ENCODE peak calls at places on chromosome 2, in seven cellular contexts. One of them, this sample, is unnamed.

GRCh38 chr2:180240774-180241173 is 233.7 kb upstream of the CWC22 start:
- DNase-seq in H9: no peak
- DNase-seq in foreskin keratinocyte: peak; percentile 12
- DNase-seq in cardiac muscle cell: peak; percentile 52
- DNase-seq in stomach: no peak
- DNase-seq in transverse colon: no peak
- DNase-seq in CD8-positive, alpha-beta T cell: no peak
- DNase-seq in this sample: no peak

GRCh38 chr2:172299741-172300140 is 127.6 kb upstream of the ITGA6 start:
- DNase-seq in stomach: peak; percentile 53
- DNase-seq in H9: no peak
- DNase-seq in foreskin keratinocyte: no peak
- DNase-seq in CD8-positive, alpha-beta T cell: no peak
- DNase-seq in cardiac muscle cell: peak; percentile 74
- DNase-seq in transverse colon: peak; percentile 66
- DNase-seq in this sample: no peak

GRCh38 chr2:26429779-26430654 is 28.3 kb downstream of the DRC1 start:
- DNase-seq in foreskin keratinocyte: no peak
- DNase-seq in H9: no peak
- DNase-seq in cardiac muscle cell: no peak
- DNase-seq in stomach: no peak
- DNase-seq in transverse colon: no peak
- DNase-seq in CD8-positive, alpha-beta T cell: no peak
- DNase-seq in this sample: no peak

GRCh38 chr2:219405451-219405850 is 12.7 kb upstream of the DES start:
- DNase-seq in H9: peak; percentile 76
- DNase-seq in foreskin keratinocyte: no peak
- DNase-seq in stomach: no peak
- DNase-seq in transverse colon: no peak
- DNase-seq in cardiac muscle cell: no peak
- DNase-seq in CD8-positive, alpha-beta T cell: no peak
- DNase-seq in this sample: no peak

GRCh38 chr2:205474746-205475145 is 207.6 kb upstream of the NRP2 start:
- DNase-seq in CD8-positive, alpha-beta T cell: no peak
- DNase-seq in H9: no peak
- DNase-seq in cardiac muscle cell: peak; percentile 14
- DNase-seq in transverse colon: no peak
- DNase-seq in foreskin keratinocyte: no peak
- DNase-seq in stomach: no peak
- DNase-seq in this sample: peak; percentile 17

GRCh38 chr2:109645412-109646184 is 31.4 kb downstream of the SOWAHC start:
- DNase-seq in stomach: no peak
- DNase-seq in foreskin keratinocyte: no peak
- DNase-seq in H9: no peak
- DNase-seq in transverse colon: no peak
- DNase-seq in cardiac muscle cell: no peak
- DNase-seq in CD8-positive, alpha-beta T cell: no peak
- DNase-seq in this sample: no peak

GRCh38 chr2:109351164-109351756 is 222.3 kb downstream of the SH3RF3 start:
- DNase-seq in H9: no peak
- DNase-seq in CD8-positive, alpha-beta T cell: no peak
- DNase-seq in transverse colon: peak; percentile 39
- DNase-seq in cardiac muscle cell: peak; percentile 30
- DNase-seq in foreskin keratinocyte: peak; percentile 51
- DNase-seq in stomach: peak; percentile 82
- DNase-seq in this sample: peak; percentile 89

GRCh38 chr2:95346236-95346737 is 49.1 kb downstream of the KCNIP3 start:
- DNase-seq in stomach: peak; percentile 69
- DNase-seq in foreskin keratinocyte: no peak
- DNase-seq in cardiac muscle cell: peak; percentile 80
- DNase-seq in CD8-positive, alpha-beta T cell: no peak
- DNase-seq in transverse colon: peak; percentile 67
- DNase-seq in H9: peak; percentile 26
- DNase-seq in this sample: no peak

GRCh38 chr2:223494987-223495386 is 107.2 kb downstream of the SCG2 start:
- DNase-seq in foreskin keratinocyte: no peak
- DNase-seq in H9: no peak
- DNase-seq in cardiac muscle cell: no peak
- DNase-seq in stomach: no peak
- DNase-seq in transverse colon: no peak
- DNase-seq in CD8-positive, alpha-beta T cell: no peak
- DNase-seq in this sample: no peak

GRCh38 chr2:175282300-175282699 is 100.8 kb upstream of the ATP5MC3 start:
- DNase-seq in stomach: no peak
- DNase-seq in cardiac muscle cell: peak; percentile 65
- DNase-seq in CD8-positive, alpha-beta T cell: no peak
- DNase-seq in H9: no peak
- DNase-seq in transverse colon: no peak
- DNase-seq in foreskin keratinocyte: no peak
- DNase-seq in this sample: no peak

GRCh38 chr2:174752403-174753037 is 11.8 kb downstream of the CHRNA1 start:
- DNase-seq in transverse colon: no peak
- DNase-seq in foreskin keratinocyte: no peak
- DNase-seq in cardiac muscle cell: no peak
- DNase-seq in stomach: no peak
- DNase-seq in H9: no peak
- DNase-seq in CD8-positive, alpha-beta T cell: peak; percentile 38
- DNase-seq in this sample: no peak

GRCh38 chr2:17813015-17813741 is 3.1 kb upstream of the MSGN1 start:
- DNase-seq in H9: no peak
- DNase-seq in foreskin keratinocyte: peak; percentile 95
- DNase-seq in cardiac muscle cell: peak; percentile 44
- DNase-seq in stomach: no peak
- DNase-seq in CD8-positive, alpha-beta T cell: no peak
- DNase-seq in transverse colon: no peak
- DNase-seq in this sample: no peak

GRCh38 chr2:44936275-44936674 is 5.2 kb upstream of the SIX3 start:
- DNase-seq in foreskin keratinocyte: no peak
- DNase-seq in transverse colon: no peak
- DNase-seq in CD8-positive, alpha-beta T cell: no peak
- DNase-seq in H9: no peak
- DNase-seq in stomach: no peak
- DNase-seq in cardiac muscle cell: no peak
- DNase-seq in this sample: no peak

GRCh38 chr2:44936715-44937687 is 4.5 kb upstream of the SIX3 start:
- DNase-seq in foreskin keratinocyte: no peak
- DNase-seq in transverse colon: no peak
- DNase-seq in H9: peak; percentile 73
- DNase-seq in cardiac muscle cell: no peak
- DNase-seq in stomach: no peak
- DNase-seq in CD8-positive, alpha-beta T cell: no peak
- DNase-seq in this sample: no peak

GRCh38 chr2:44939074-44940052 is 2.1 kb upstream of the SIX3 start:
- DNase-seq in stomach: no peak
- DNase-seq in foreskin keratinocyte: no peak
- DNase-seq in cardiac muscle cell: no peak
- DNase-seq in transverse colon: no peak
- DNase-seq in H9: peak; percentile 55
- DNase-seq in CD8-positive, alpha-beta T cell: no peak
- DNase-seq in this sample: no peak

GRCh38 chr2:44938287-44939073 is 3.0 kb upstream of the SIX3 start:
- DNase-seq in CD8-positive, alpha-beta T cell: no peak
- DNase-seq in cardiac muscle cell: no peak
- DNase-seq in H9: peak; percentile 73
- DNase-seq in transverse colon: no peak
- DNase-seq in stomach: no peak
- DNase-seq in foreskin keratinocyte: no peak
- DNase-seq in this sample: no peak

DNA sequence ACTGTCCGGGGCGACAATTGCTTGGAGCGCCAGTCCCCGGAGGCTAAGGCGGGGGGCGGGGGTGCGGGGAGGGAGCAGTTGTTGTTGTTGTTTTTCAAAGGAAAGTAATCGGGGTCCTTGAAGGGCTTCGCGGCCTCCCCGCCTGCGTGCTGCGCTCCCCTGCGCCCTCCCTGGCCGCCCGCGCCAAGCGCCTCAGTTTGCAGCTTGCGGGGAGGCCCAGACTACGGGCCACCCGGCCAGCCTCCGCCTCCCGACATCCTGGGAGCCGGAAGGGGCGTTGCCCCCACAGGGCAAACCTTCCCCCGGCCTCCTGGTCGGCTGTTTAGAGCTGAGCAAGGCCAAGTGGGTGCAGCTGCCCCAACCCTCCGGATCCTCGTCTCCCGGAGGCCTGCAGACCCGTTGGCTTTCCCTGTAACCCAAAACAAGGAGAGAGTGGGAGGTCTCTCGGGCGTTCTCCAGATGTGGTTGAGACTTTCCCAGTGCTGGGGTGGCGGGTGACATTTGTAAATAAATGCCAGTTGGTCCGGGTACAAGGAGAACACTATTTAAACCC is 3.7 kb upstream of the SIX3 start:
- DNase-seq in H9: peak; percentile 85
- DNase-seq in CD8-positive, alpha-beta T cell: no peak
- DNase-seq in transverse colon: no peak
- DNase-seq in stomach: no peak
- DNase-seq in cardiac muscle cell: no peak
- DNase-seq in foreskin keratinocyte: no peak
- DNase-seq in this sample: no peak
- H3K27me3 ChIP-seq in H9: peaks cover 85% of the 10 kb centered on the region
- H3K27me3 ChIP-seq in CD8-positive, alpha-beta T cell: peaks cover 42% of the 10 kb centered on the region
- H3K27me3 ChIP-seq in transverse colon: peaks cover 100% of the 10 kb centered on the region
- H3K27me3 ChIP-seq in stomach: peaks cover 58% of the 10 kb centered on the region
- H3K27me3 ChIP-seq in cardiac muscle cell: peaks cover 100% of the 10 kb centered on the region
- H3K27me3 ChIP-seq in foreskin keratinocyte: peaks cover 100% of the 10 kb centered on the region
- H3K27me3 ChIP-seq in this sample: peaks cover 11% of the 10 kb centered on the region

GRCh38 chr2:240573516-240574385 is 5.5 kb downstream of the RNPEPL1 start:
- DNase-seq in CD8-positive, alpha-beta T cell: no peak
- DNase-seq in H9: no peak
- DNase-seq in transverse colon: no peak
- DNase-seq in cardiac muscle cell: no peak
- DNase-seq in stomach: no peak
- DNase-seq in foreskin keratinocyte: no peak
- DNase-seq in this sample: no peak
- H3K27me3 ChIP-seq in CD8-positive, alpha-beta T cell: no peaks in the 10 kb centered on the region
- H3K27me3 ChIP-seq in H9: peaks cover 8% of the 10 kb centered on the region
- H3K27me3 ChIP-seq in transverse colon: no peaks in the 10 kb centered on the region
- H3K27me3 ChIP-seq in cardiac muscle cell: no peaks in the 10 kb centered on the region
- H3K27me3 ChIP-seq in stomach: no peaks in the 10 kb centered on the region
- H3K27me3 ChIP-seq in foreskin keratinocyte: no peaks in the 10 kb centered on the region
- H3K27me3 ChIP-seq in this sample: no peaks in the 10 kb centered on the region

DNA sequence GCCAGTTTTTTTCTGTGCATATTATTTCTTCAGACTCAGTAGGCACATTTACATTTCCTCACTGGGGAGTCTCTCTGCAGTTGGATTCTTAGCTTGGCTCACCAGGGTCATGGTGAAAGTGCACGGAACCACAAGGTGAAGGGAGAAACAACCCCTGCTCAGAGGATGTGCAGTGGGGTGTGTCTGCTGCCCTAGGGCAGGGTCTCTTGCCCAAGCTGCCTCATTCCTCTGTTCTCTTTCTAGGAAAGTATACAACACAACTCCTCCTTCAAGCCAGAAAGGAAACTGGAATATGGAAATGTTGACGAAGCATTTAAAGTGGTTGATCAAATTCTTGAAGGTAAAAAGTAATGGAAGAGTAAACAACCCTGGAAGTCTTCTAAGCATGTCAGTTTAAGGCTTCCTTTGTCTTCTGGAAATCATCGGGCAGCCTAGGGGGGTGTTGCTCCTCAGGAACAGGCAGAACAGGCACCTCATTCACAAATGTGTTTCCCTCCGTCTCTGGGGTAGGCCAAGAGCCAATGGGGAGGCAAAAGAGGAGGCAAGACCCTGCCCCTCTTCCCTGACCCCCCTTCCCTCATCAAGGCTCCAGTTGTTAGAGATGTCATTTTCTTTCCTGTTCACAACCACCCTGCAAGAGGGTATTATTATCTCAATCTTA is 41.4 kb downstream of the AOX1 start:
- DNase-seq in foreskin keratinocyte: no peak
- DNase-seq in stomach: no peak
- DNase-seq in H9: no peak
- DNase-seq in transverse colon: no peak
- DNase-seq in cardiac muscle cell: no peak
- DNase-seq in CD8-positive, alpha-beta T cell: no peak
- DNase-seq in this sample: no peak
- H3K27me3 ChIP-seq in foreskin keratinocyte: no peaks in the 10 kb centered on the region
- H3K27me3 ChIP-seq in stomach: no peaks in the 10 kb centered on the region
- H3K27me3 ChIP-seq in H9: no peaks in the 10 kb centered on the region
- H3K27me3 ChIP-seq in transverse colon: no peaks in the 10 kb centered on the region
- H3K27me3 ChIP-seq in cardiac muscle cell: no peaks in the 10 kb centered on the region
- H3K27me3 ChIP-seq in CD8-positive, alpha-beta T cell: no peaks in the 10 kb centered on the region
- H3K27me3 ChIP-seq in this sample: no peaks in the 10 kb centered on the region

GRCh38 chr2:192487636-192488035 is 292.9 kb upstream of the TMEFF2 start:
- DNase-seq in transverse colon: peak; percentile 45
- DNase-seq in CD8-positive, alpha-beta T cell: no peak
- DNase-seq in foreskin keratinocyte: no peak
- DNase-seq in H9: no peak
- DNase-seq in cardiac muscle cell: no peak
- DNase-seq in stomach: no peak
- DNase-seq in this sample: no peak
- H3K27me3 ChIP-seq in transverse colon: no peaks in the 10 kb centered on the region
- H3K27me3 ChIP-seq in CD8-positive, alpha-beta T cell: no peaks in the 10 kb centered on the region
- H3K27me3 ChIP-seq in foreskin keratinocyte: no peaks in the 10 kb centered on the region
- H3K27me3 ChIP-seq in H9: no peaks in the 10 kb centered on the region
- H3K27me3 ChIP-seq in cardiac muscle cell: no peaks in the 10 kb centered on the region
- H3K27me3 ChIP-seq in stomach: no peaks in the 10 kb centered on the region
- H3K27me3 ChIP-seq in this sample: no peaks in the 10 kb centered on the region

GRCh38 chr2:10972683-10973433 is 61.1 kb downstream of the KCNF1 start:
- DNase-seq in foreskin keratinocyte: no peak
- DNase-seq in cardiac muscle cell: no peak
- DNase-seq in transverse colon: no peak
- DNase-seq in stomach: no peak
- DNase-seq in CD8-positive, alpha-beta T cell: no peak
- DNase-seq in H9: no peak
- DNase-seq in this sample: no peak
- H3K27me3 ChIP-seq in foreskin keratinocyte: peaks cover 30% of the 10 kb centered on the region
- H3K27me3 ChIP-seq in cardiac muscle cell: peaks cover 9% of the 10 kb centered on the region
- H3K27me3 ChIP-seq in transverse colon: peaks cover 4% of the 10 kb centered on the region
- H3K27me3 ChIP-seq in stomach: no peaks in the 10 kb centered on the region
- H3K27me3 ChIP-seq in CD8-positive, alpha-beta T cell: no peaks in the 10 kb centered on the region
- H3K27me3 ChIP-seq in H9: no peaks in the 10 kb centered on the region
- H3K27me3 ChIP-seq in this sample: no peaks in the 10 kb centered on the region